ENCODE peak calls at places on chromosomes 3 and 15, in seven cellular contexts. One of them, this sample, is unnamed.
A peak's percentile ranks its signal among the peaks of the same experiment; 100 is the strongest.

GRCh38 chr15:36527512-36528162 is 51.8 kb upstream of the CDIN1 start:
- DNase-seq in K562: no peak
- DNase-seq in HCT116: no peak
- DNase-seq in GM12878: no peak
- DNase-seq in SK-N-SH: peak; percentile 41
- DNase-seq in H1: no peak
- DNase-seq in HepG2: no peak
- DNase-seq in this sample: no peak

GRCh38 chr3:24853685-24854341 is 359.2 kb upstream of the THRB start:
- DNase-seq in K562: no peak
- DNase-seq in HCT116: no peak
- DNase-seq in GM12878: no peak
- DNase-seq in SK-N-SH: peak; percentile 55
- DNase-seq in H1: no peak
- DNase-seq in HepG2: no peak
- DNase-seq in this sample: peak; percentile 71

GRCh38 chr15:62649793-62650420 is 392.6 kb upstream of the TPM1 start:
- DNase-seq in K562: no peak
- DNase-seq in HCT116: no peak
- DNase-seq in GM12878: peak; percentile 46
- DNase-seq in SK-N-SH: no peak
- DNase-seq in H1: no peak
- DNase-seq in HepG2: no peak
- DNase-seq in this sample: no peak

GRCh38 chr15:45715528-45715927 is 80.7 kb downstream of the SQOR start:
- DNase-seq in K562: no peak
- DNase-seq in HCT116: no peak
- DNase-seq in GM12878: no peak
- DNase-seq in SK-N-SH: no peak
- DNase-seq in H1: no peak
- DNase-seq in HepG2: no peak
- DNase-seq in this sample: peak; percentile 44

GRCh38 chr3:108008931-108009635 is 81.7 kb downstream of the CD47 start:
- DNase-seq in K562: no peak
- DNase-seq in HCT116: no peak
- DNase-seq in GM12878: no peak
- DNase-seq in SK-N-SH: no peak
- DNase-seq in H1: no peak
- DNase-seq in HepG2: no peak
- DNase-seq in this sample: no peak

GRCh38 chr3:47884603-47885002 is 81.7 kb downstream of the DHX30 start:
- DNase-seq in K562: no peak
- DNase-seq in HCT116: no peak
- DNase-seq in GM12878: no peak
- DNase-seq in SK-N-SH: no peak
- DNase-seq in H1: no peak
- DNase-seq in HepG2: no peak
- DNase-seq in this sample: no peak

GRCh38 chr3:71107926-71108325 is 475.6 kb downstream of the FOXP1 start:
- DNase-seq in K562: no peak
- DNase-seq in HCT116: no peak
- DNase-seq in GM12878: no peak
- DNase-seq in SK-N-SH: no peak
- DNase-seq in H1: no peak
- DNase-seq in HepG2: no peak
- DNase-seq in this sample: no peak

GRCh38 chr3:111803123-111803593 is 55.9 kb upstream of the PHLDB2 start:
- DNase-seq in K562: no peak
- DNase-seq in HCT116: peak; percentile 76
- DNase-seq in GM12878: no peak
- DNase-seq in SK-N-SH: no peak
- DNase-seq in H1: no peak
- DNase-seq in HepG2: no peak
- DNase-seq in this sample: peak; percentile 67

GRCh38 chr3:168127466-168127865 is 31.7 kb upstream of the GOLIM4 start:
- DNase-seq in K562: no peak
- DNase-seq in HCT116: no peak
- DNase-seq in GM12878: no peak
- DNase-seq in SK-N-SH: no peak
- DNase-seq in H1: no peak
- DNase-seq in HepG2: no peak
- DNase-seq in this sample: no peak

GRCh38 chr3:24497942-24498341 is 3.3 kb upstream of the THRB start:
- DNase-seq in K562: no peak
- DNase-seq in HCT116: no peak
- DNase-seq in GM12878: no peak
- DNase-seq in SK-N-SH: no peak
- DNase-seq in H1: no peak
- DNase-seq in HepG2: no peak
- DNase-seq in this sample: no peak

GRCh38 chr15:52427804-52428203 is 100.9 kb downstream of the MYO5A start:
- DNase-seq in K562: no peak
- DNase-seq in HCT116: peak; percentile 2
- DNase-seq in GM12878: no peak
- DNase-seq in SK-N-SH: peak; percentile 17
- DNase-seq in H1: no peak
- DNase-seq in HepG2: no peak
- DNase-seq in this sample: no peak

GRCh38 chr3:130517541-130517940 is 564 bp downstream of the COL6A6 start:
- DNase-seq in K562: no peak
- DNase-seq in HCT116: no peak
- DNase-seq in GM12878: no peak
- DNase-seq in SK-N-SH: peak; percentile 13
- DNase-seq in H1: no peak
- DNase-seq in HepG2: no peak
- DNase-seq in this sample: no peak

GRCh38 chr3:32336123-32336518 is 55.5 kb upstream of the CMTM7 start:
- DNase-seq in K562: no peak
- DNase-seq in HCT116: no peak
- DNase-seq in GM12878: no peak
- DNase-seq in SK-N-SH: no peak
- DNase-seq in H1: no peak
- DNase-seq in HepG2: no peak
- DNase-seq in this sample: no peak

GRCh38 chr3:128698211-128699011 is 27.6 kb upstream of the RAB7A start:
- DNase-seq in K562: no peak
- DNase-seq in HCT116: no peak
- DNase-seq in GM12878: no peak
- DNase-seq in SK-N-SH: peak; percentile 30
- DNase-seq in H1: peak; percentile 77
- DNase-seq in HepG2: no peak
- DNase-seq in this sample: peak; percentile 43

GRCh38 chr15:69035205-69035917 is 20.9 kb downstream of the NOX5 start:
- DNase-seq in K562: peak; percentile 71
- DNase-seq in HCT116: no peak
- DNase-seq in GM12878: no peak
- DNase-seq in SK-N-SH: no peak
- DNase-seq in H1: peak; percentile 80
- DNase-seq in HepG2: peak; percentile 23
- DNase-seq in this sample: peak; percentile 67

GRCh38 chr3:154137036-154137435 is 15.8 kb downstream of the ARHGEF26 start:
- DNase-seq in K562: no peak
- DNase-seq in HCT116: no peak
- DNase-seq in GM12878: no peak
- DNase-seq in SK-N-SH: no peak
- DNase-seq in H1: no peak
- DNase-seq in HepG2: no peak
- DNase-seq in this sample: no peak

GRCh38 chr3:182717216-182717615 is 76.1 kb upstream of the ATP11B start:
- DNase-seq in K562: no peak
- DNase-seq in HCT116: no peak
- DNase-seq in GM12878: peak; percentile 47
- DNase-seq in SK-N-SH: no peak
- DNase-seq in H1: no peak
- DNase-seq in HepG2: no peak
- DNase-seq in this sample: peak; percentile 88
- TF ChIP-seq JUND in K562: no peak
- TF ChIP-seq JUND in HCT116: no peak
- TF ChIP-seq JUND in GM12878: no peak
- TF ChIP-seq JUND in SK-N-SH: no peak
- TF ChIP-seq JUND in H1: no peak
- TF ChIP-seq JUND in HepG2: no peak
- TF ChIP-seq JUND in this sample: no peak

GRCh38 chr3:13023251-13024055 is 49.8 kb downstream of the IQSEC1 start:
- DNase-seq in K562: no peak
- DNase-seq in HCT116: no peak
- DNase-seq in GM12878: no peak
- DNase-seq in SK-N-SH: no peak
- DNase-seq in H1: no peak
- DNase-seq in HepG2: no peak
- DNase-seq in this sample: no peak
- TF ChIP-seq JUND in K562: no peak
- TF ChIP-seq JUND in HCT116: no peak
- TF ChIP-seq JUND in GM12878: no peak
- TF ChIP-seq JUND in SK-N-SH: no peak
- TF ChIP-seq JUND in H1: no peak
- TF ChIP-seq JUND in HepG2: no peak
- TF ChIP-seq JUND in this sample: no peak

DNA sequence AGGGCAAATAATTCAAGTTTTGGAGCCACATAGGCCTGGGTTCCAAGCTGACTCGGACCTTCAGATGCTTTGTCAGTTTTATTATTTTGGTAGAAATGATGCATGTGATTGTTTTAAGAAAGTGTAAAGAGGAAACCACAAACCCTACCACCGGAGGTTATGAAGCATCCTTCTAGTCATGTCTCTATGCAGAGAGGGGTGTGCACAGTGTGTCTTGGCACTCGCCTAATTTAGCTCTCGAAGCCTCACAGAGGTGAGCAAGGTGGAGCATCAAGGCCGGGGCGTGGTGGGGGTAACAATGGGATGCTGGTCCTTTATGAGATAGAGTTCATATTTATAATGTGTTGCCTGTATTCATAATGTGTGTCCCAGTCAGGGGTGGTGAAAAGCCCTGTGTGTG is 63.7 kb upstream of the SMAD6 start:
- DNase-seq in K562: no peak
- DNase-seq in HCT116: no peak
- DNase-seq in GM12878: no peak
- DNase-seq in SK-N-SH: no peak
- DNase-seq in H1: no peak
- DNase-seq in HepG2: no peak
- DNase-seq in this sample: no peak
- TF ChIP-seq JUND in K562: no peak
- TF ChIP-seq JUND in HCT116: no peak
- TF ChIP-seq JUND in GM12878: no peak
- TF ChIP-seq JUND in SK-N-SH: no peak
- TF ChIP-seq JUND in H1: no peak
- TF ChIP-seq JUND in HepG2: no peak
- TF ChIP-seq JUND in this sample: no peak

GRCh38 chr3:179179979-179180758 is 32.0 kb downstream of the PIK3CA start:
- DNase-seq in K562: no peak
- DNase-seq in HCT116: no peak
- DNase-seq in GM12878: no peak
- DNase-seq in SK-N-SH: no peak
- DNase-seq in H1: no peak
- DNase-seq in HepG2: no peak
- DNase-seq in this sample: no peak

GRCh38 chr3:179179256-179179655 is 31.1 kb downstream of the PIK3CA start:
- DNase-seq in K562: no peak
- DNase-seq in HCT116: no peak
- DNase-seq in GM12878: no peak
- DNase-seq in SK-N-SH: no peak
- DNase-seq in H1: no peak
- DNase-seq in HepG2: no peak
- DNase-seq in this sample: no peak

GRCh38 chr3:179182892-179183291 is 34.7 kb downstream of the PIK3CA start:
- DNase-seq in K562: no peak
- DNase-seq in HCT116: no peak
- DNase-seq in GM12878: no peak
- DNase-seq in SK-N-SH: no peak
- DNase-seq in H1: no peak
- DNase-seq in HepG2: no peak
- DNase-seq in this sample: no peak

GRCh38 chr3:179181021-179181472 is 32.9 kb downstream of the PIK3CA start:
- DNase-seq in K562: no peak
- DNase-seq in HCT116: no peak
- DNase-seq in GM12878: no peak
- DNase-seq in SK-N-SH: no peak
- DNase-seq in H1: no peak
- DNase-seq in HepG2: no peak
- DNase-seq in this sample: no peak

DNA sequence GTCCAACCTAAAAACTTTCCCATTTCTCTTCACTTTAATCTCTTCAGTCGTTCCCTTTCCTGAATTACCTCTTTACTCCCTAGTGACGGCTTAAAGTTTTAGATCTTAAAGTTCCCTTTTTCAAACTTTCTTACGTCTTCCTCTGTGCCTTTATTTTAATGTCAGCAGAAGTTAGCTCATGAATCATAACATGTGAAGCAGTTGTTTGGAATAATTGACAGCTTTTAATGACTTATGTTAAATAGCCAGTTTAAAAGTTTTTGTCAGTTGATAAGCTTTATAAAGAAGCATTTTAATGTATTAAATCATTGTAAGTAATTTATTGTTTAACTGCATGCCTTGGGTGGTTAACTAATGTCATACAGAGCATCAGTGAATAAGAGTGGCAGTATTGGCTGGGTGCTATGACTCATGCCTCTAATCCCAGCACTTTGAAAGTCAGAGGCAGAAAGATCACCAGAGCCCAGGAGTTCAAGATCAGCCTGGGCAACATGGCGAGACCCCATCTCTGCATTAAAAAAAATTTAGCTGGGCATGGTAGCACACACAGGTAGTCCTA is 33.9 kb downstream of the PIK3CA start:
- DNase-seq in K562: no peak
- DNase-seq in HCT116: no peak
- DNase-seq in GM12878: no peak
- DNase-seq in SK-N-SH: no peak
- DNase-seq in H1: no peak
- DNase-seq in HepG2: no peak
- DNase-seq in this sample: no peak
- TF ChIP-seq JUND in K562: peak; percentile 60
- TF ChIP-seq JUND in HCT116: no peak
- TF ChIP-seq JUND in GM12878: no peak
- TF ChIP-seq JUND in SK-N-SH: peak; percentile 3
- TF ChIP-seq JUND in H1: peak; percentile 66
- TF ChIP-seq JUND in HepG2: no peak
- TF ChIP-seq JUND in this sample: no peak

GRCh38 chr3:160368804-160369203 is 30.2 kb downstream of the IFT80 start:
- DNase-seq in K562: no peak
- DNase-seq in HCT116: no peak
- DNase-seq in GM12878: no peak
- DNase-seq in SK-N-SH: no peak
- DNase-seq in H1: no peak
- DNase-seq in HepG2: no peak
- DNase-seq in this sample: peak; percentile 83
- TF ChIP-seq JUND in K562: no peak
- TF ChIP-seq JUND in HCT116: no peak
- TF ChIP-seq JUND in GM12878: no peak
- TF ChIP-seq JUND in SK-N-SH: no peak
- TF ChIP-seq JUND in H1: no peak
- TF ChIP-seq JUND in HepG2: no peak
- TF ChIP-seq JUND in this sample: peak; percentile 30

DNA sequence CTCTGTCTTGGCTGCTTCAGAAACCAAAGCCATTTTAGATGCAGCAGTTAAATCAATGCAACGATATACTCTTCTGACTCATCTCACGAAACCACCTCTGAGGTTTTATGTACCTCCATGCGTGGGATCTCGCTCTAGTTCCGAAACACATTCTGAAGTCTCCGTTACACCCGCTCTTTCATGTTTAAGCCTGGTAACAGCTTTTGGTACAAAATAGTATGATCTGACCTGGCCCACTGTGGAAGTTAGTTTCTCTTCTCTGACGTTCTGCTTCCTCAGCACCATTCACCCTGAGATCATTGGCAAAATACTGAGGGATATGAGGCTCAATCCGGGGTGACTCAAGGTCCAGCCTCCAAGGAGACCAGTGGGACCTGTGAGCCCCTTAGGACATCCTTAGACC is 121.9 kb downstream of the TMEM266 start:
- DNase-seq in K562: no peak
- DNase-seq in HCT116: no peak
- DNase-seq in GM12878: peak; percentile 78
- DNase-seq in SK-N-SH: no peak
- DNase-seq in H1: no peak
- DNase-seq in HepG2: no peak
- DNase-seq in this sample: no peak
- TF ChIP-seq JUND in K562: no peak
- TF ChIP-seq JUND in HCT116: no peak
- TF ChIP-seq JUND in GM12878: peak; percentile 65
- TF ChIP-seq JUND in SK-N-SH: no peak
- TF ChIP-seq JUND in H1: no peak
- TF ChIP-seq JUND in HepG2: no peak
- TF ChIP-seq JUND in this sample: no peak